ENCODE peak calls at places on chromosome 11, in ten cellular contexts. K is activated T-cell treated with anti-CD3 and anti-CD28 coated beads, Interleukin-2, amount 50 U/mL, for 48 hours; U is cardiac fibroblast; N is NT2/D1; M is kidney tubule cell; Y is lung microvascular endothelial cell; G is EL; I is right atrium auricular region; P is ELR; B is NCI-H1092. E is an unnamed sample.

GRCh38 chr11:59208956-59209355 is 3.8 kb downstream of the MPEG1 start:
- DNase-seq in K (no peak), U (no peak), N (no peak), M (peak), Y (no peak), G (no peak), I (no peak), P (peak), B (no peak), E (no peak)

GRCh38 chr11:118912742-118913410 is 12.8 kb downstream of the BCL9L start:
- DNase-seq in K (no peak), U (no peak), N (no peak), M (peak), Y (no peak), G (peak), I (no peak), P (peak), B (no peak), E (no peak)

GRCh38 chr11:118627566-118627965 is 20.2 kb downstream of the PHLDB1 start:
- DNase-seq in K (no peak), U (no peak), N (no peak), M (no peak), Y (no peak), G (no peak), I (no peak), P (no peak), B (no peak), E (no peak)

GRCh38 chr11:11250470-11250869 is 102.6 kb downstream of the CSNK2A3 start:
- DNase-seq in K (no peak), U (no peak), N (no peak), M (peak), Y (no peak), G (no peak), I (no peak), P (no peak), B (no peak), E (no peak)

GRCh38 chr11:60914620-60915249 is 777 bp downstream of the TMEM109 start:
- DNase-seq in K (peak), U (peak), N (no peak), M (peak), Y (peak), G (peak), I (no peak), P (peak), B (no peak), E (no peak)

GRCh38 chr11:26931248-26931631 is 62.7 kb upstream of the FIBIN start:
- DNase-seq in K (no peak), U (no peak), N (no peak), M (peak), Y (no peak), G (peak), I (no peak), P (no peak), B (no peak), E (no peak)

GRCh38 chr11:1291295-1292017 is 18.0 kb downstream of the TOLLIP start:
- DNase-seq in K (no peak), U (no peak), N (no peak), M (no peak), Y (no peak), G (no peak), I (no peak), P (no peak), B (no peak), E (no peak)

GRCh38 chr11:47571895-47572294 is 6.5 kb downstream of the PTPMT1 start:
- DNase-seq in K (no peak), U (no peak), N (no peak), M (peak), Y (no peak), G (peak), I (no peak), P (peak), B (no peak), E (no peak)

GRCh38 chr11:57294225-57295131 is 30.3 kb downstream of the TNKS1BP1 start:
- DNase-seq in K (no peak), U (peak), N (no peak), M (peak), Y (no peak), G (peak), I (no peak), P (no peak), B (peak), E (no peak)

GRCh38 chr11:46378811-46379482 is 2.5 kb upstream of the MDK start:
- DNase-seq in K (no peak), U (no peak), N (no peak), M (no peak), Y (no peak), G (no peak), I (no peak), P (no peak), B (no peak), E (no peak)

GRCh38 chr11:70397336-70397982 is 870 bp upstream of the CTTN start:
- DNase-seq in K (no peak), U (peak), N (no peak), M (no peak), Y (peak), G (peak), I (no peak), P (peak), B (peak), E (no peak)

GRCh38 chr11:21537980-21538379 is 654.9 kb upstream of the ANO5 start:
- DNase-seq in K (no peak), U (no peak), N (no peak), M (no peak), Y (no peak), G (no peak), I (no peak), P (no peak), B (no peak), E (no peak)

GRCh38 chr11:86537541-86538222 is 134.7 kb downstream of the ME3 start:
- DNase-seq in K (no peak), U (peak), N (no peak), M (no peak), Y (peak), G (no peak), I (no peak), P (no peak), B (no peak), E (no peak)

GRCh38 chr11:134510641-134511040 is 98.6 kb upstream of the B3GAT1 start:
- DNase-seq in K (no peak), U (no peak), N (no peak), M (no peak), Y (no peak), G (no peak), I (no peak), P (no peak), B (no peak), E (no peak)

GRCh38 chr11:72048718-72049460 is 31.5 kb downstream of the NUMA1 start:
- DNase-seq in K (no peak), U (peak), N (peak), M (no peak), Y (no peak), G (no peak), I (no peak), P (no peak), B (no peak), E (no peak)

GRCh38 chr11:80144932-80145612 is 704.2 kb upstream of the TENM4 start:
- DNase-seq in K (no peak), U (no peak), N (no peak), M (peak), Y (no peak), G (no peak), I (no peak), P (no peak), B (no peak), E (no peak)